ENCODE peak calls at places on chromosome 22, in six cellular contexts. I is HL-60, C is AG04450, G is A549, O is GM23248, E is PC-9. Z is an unnamed sample.

GRCh38 chr22:45268958-45269844 is 15.5 kb upstream of the UPK3A start:
- DNase-seq in I (no peak), C (peak; percentile 23), E (no peak), O (peak; percentile 85), G (peak; percentile 38), Z (no peak)

GRCh38 chr22:27401321-27401720 is 400.2 kb downstream of the MN1 start:
- DNase-seq in G (no peak), C (no peak), I (no peak), O (peak; percentile 75), E (peak; percentile 39), Z (no peak)

GRCh38 chr22:17815703-17816254 is 41.5 kb upstream of the BID start:
- DNase-seq in O (no peak), C (no peak), E (no peak), I (no peak), G (no peak), Z (no peak)

GRCh38 chr22:48477031-48477721 is 1350.5 kb downstream of the BRD1 start:
- DNase-seq in G (no peak), E (no peak), I (no peak), O (no peak), C (no peak), Z (no peak)

GRCh38 chr22:21624120-21624879 is 5.5 kb downstream of the YDJC start:
- DNase-seq in C (no peak), G (no peak), I (no peak), O (peak; percentile 62), E (no peak), Z (no peak)

GRCh38 chr22:41184679-41185078 is 20.4 kb upstream of the L3MBTL2 start:
- DNase-seq in O (no peak), I (no peak), G (no peak), C (no peak), E (no peak), Z (no peak)

GRCh38 chr22:38205261-38206128 is 3.7 kb downstream of the MAFF start:
- DNase-seq in C (peak; percentile 46), G (no peak), I (no peak), E (no peak), O (peak; percentile 93), Z (no peak)

GRCh38 chr22:20957118-20957690 is 9.9 kb upstream of the AIFM3 start:
- DNase-seq in I (peak; percentile 37), C (no peak), E (no peak), O (peak; percentile 67), G (peak; percentile 30), Z (no peak)

GRCh38 chr22:41479671-41480396 is 10.9 kb downstream of the ACO2 start:
- DNase-seq in O (peak; percentile 78), C (no peak), E (no peak), G (no peak), I (no peak), Z (no peak)

GRCh38 chr22:27433585-27434190 is 367.9 kb downstream of the MN1 start:
- DNase-seq in C (no peak), G (no peak), I (no peak), E (peak; percentile 83), O (no peak), Z (peak; percentile 12)

GRCh38 chr22:28172948-28173360 is 253.9 kb upstream of the PITPNB start:
- DNase-seq in C (no peak), O (peak; percentile 27), E (peak; percentile 92), G (no peak), I (no peak), Z (peak; percentile 89)

GRCh38 chr22:29569011-29569678 is 11.8 kb downstream of the NIPSNAP1 start:
- DNase-seq in I (no peak), C (no peak), E (no peak), G (no peak), O (no peak), Z (no peak)

GRCh38 chr22:47842119-47842518 is 1079.7 kb downstream of the TBC1D22A start:
- DNase-seq in O (no peak), C (no peak), E (no peak), G (no peak), I (no peak), Z (no peak)

GRCh38 chr22:19779685-19780268 is 19.2 kb downstream of the TBX1 start:
- DNase-seq in I (no peak), G (no peak), E (no peak), O (no peak), C (no peak), Z (no peak)

GRCh38 chr22:19782533-19782932 is 22.0 kb downstream of the TBX1 start:
- DNase-seq in C (no peak), O (no peak), I (no peak), E (no peak), G (no peak), Z (no peak)

GRCh38 chr22:19776433-19777031 is 16.0 kb downstream of the TBX1 start:
- DNase-seq in O (peak; percentile 50), I (no peak), C (no peak), G (no peak), E (no peak), Z (no peak)

GRCh38 chr22:19775496-19776325 is 15.1 kb downstream of the TBX1 start:
- DNase-seq in I (no peak), C (no peak), E (no peak), G (no peak), O (no peak), Z (no peak)

DNA sequence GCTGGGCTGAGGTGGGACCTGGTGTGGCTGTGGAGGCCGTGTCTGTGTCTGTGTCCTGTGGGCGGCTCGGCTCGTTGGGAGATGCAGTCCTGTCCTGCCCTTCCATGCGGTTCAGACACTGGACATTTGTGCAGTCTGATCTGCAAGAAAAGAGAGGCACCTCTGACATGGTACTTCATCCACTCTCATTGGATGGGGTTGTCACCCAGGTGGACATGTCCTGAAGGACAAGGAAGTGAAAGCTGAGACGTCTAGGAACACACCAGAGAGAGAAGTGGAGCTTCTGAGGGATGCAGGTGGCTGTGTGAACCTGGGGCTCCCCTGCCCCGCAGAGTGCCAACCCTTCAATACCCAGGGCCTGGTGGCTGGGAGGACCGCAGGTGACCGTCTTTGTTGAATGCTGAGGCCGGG is 18.4 kb downstream of the TBX1 start:
- DNase-seq in I (no peak), C (no peak), O (no peak), E (no peak), G (no peak), Z (no peak)
- H3K27ac ChIP-seq in I (no peak overlapping the region), C (no peak overlapping the region), O (no peak overlapping the region), E (no peak overlapping the region), G (no peak overlapping the region), Z (no peak overlapping the region)

GRCh38 chr22:36439481-36440271 is 41.8 kb downstream of the TXN2 start:
- DNase-seq in C (peak; percentile 88), O (peak; percentile 95), I (no peak), G (peak; percentile 85), E (peak; percentile 78), Z (no peak)

GRCh38 chr22:36431977-36432376 is 44.2 kb upstream of the MYH9 start:
- DNase-seq in G (no peak), C (no peak), I (no peak), E (no peak), O (no peak), Z (no peak)

GRCh38 chr22:36433318-36434231 is 45.8 kb upstream of the MYH9 start:
- DNase-seq in C (no peak), G (no peak), E (no peak), O (no peak), I (no peak), Z (no peak)

GRCh38 chr22:36432592-36433317 is 45.0 kb upstream of the MYH9 start:
- DNase-seq in C (no peak), G (no peak), O (no peak), E (no peak), I (no peak), Z (no peak)

DNA sequence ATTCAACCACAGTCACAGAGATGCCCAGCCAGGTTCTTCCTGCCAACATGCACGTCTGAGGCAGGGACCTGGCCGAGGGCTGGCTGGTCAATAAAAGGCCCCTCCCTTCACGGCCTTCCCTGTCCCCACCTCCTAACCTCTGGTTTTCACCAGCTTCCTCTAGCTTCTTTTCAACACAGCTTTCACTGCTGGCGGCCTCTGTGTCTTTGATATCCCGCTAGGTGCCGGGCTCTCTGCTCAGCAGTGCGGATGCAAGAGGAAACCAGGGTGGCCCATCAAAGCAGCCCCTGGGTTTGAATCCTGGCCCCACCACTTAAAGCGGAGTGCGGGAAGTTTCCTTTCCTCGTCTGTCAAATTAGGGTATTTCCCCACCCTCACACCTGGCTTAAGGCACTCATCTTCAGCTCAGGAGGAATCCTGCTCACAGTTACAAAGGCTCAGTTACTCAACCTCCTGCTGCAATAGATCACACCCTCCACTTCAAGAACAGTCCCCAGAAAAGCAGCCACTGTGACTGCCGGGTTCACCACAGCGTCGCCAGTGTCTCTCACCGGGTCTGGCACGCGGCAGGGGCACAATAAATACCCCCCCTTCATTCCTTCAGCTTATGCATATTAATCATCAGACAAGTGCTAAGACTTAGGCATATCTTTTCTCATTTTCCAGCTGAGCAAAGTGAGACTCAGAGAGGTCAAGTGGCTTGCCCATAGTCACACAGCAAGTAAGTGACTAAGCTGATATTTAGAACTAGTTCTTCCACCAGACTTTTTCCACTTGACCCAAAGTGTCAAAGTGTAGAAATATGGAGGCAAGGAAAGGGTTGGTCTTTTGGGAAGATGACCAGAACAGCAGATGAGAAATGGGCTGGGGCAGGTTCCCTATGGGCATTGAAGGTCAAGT is 45.7 kb downstream of the TXN2 start:
- DNase-seq in O (no peak), I (peak; percentile 52), C (no peak), E (peak; percentile 56), G (no peak), Z (no peak)
- H3K27ac ChIP-seq in O (no peak overlapping the region), I (peak overlapping the region; percentile 67), C (no peak overlapping the region), E (no peak overlapping the region), G (peak overlapping the region; percentile 64), Z (no peak overlapping the region)

GRCh38 chr22:23184764-23185113 is 4.4 kb downstream of the BCR start:
- DNase-seq in I (no peak), E (no peak), C (no peak), O (no peak), G (no peak), Z (no peak)

GRCh38 chr22:23181763-23182288 is 1.5 kb downstream of the BCR start:
- DNase-seq in I (no peak), G (no peak), E (no peak), O (no peak), C (no peak), Z (no peak)

GRCh38 chr22:23184100-23184763 is 3.9 kb downstream of the BCR start:
- DNase-seq in I (no peak), C (no peak), E (no peak), G (no peak), O (no peak), Z (no peak)

GRCh38 chr22:23182289-23183106 is 2.2 kb downstream of the BCR start:
- DNase-seq in O (peak; percentile 34), G (no peak), E (peak; percentile 97), C (no peak), I (no peak), Z (peak; percentile 64)

DNA sequence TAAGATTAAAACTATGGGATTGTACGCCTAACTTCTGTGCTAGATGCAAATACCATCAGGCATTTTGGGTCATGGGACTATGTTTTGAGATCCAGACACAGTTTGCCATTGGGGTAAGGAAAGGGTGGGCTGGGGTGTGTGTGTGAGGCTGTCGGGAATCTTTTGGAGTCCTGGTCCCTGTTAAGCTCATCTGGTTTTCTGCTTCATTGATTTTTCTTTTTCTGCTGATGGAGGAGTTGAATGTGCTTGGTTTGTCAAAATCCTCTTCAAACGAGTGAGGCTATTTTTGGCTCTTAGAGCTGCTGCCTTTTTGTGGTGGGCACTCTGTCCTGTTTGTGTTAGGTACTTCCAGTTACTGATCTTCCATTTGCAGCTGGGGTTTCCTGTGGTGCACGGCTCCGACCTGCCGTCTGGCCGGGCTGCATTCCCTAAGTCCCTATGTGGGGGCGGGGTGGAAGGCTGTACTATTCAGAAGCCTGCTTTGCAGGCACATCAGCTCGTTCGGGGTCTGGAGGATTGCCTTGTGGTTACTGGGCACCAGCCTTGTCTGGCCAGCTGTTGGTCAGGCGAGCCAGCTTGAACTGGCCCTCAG is 2.9 kb downstream of the BCR start:
- DNase-seq in C (no peak), I (no peak), E (peak; percentile 64), O (peak; percentile 75), G (no peak), Z (no peak)
- H3K27ac ChIP-seq in C (no peak overlapping the region), I (peak overlapping the region; percentile 32), E (peak overlapping the region; percentile 65), O (no peak overlapping the region), G (no peak overlapping the region), Z (peak overlapping the region; percentile 56)

GRCh38 chr22:43220625-43221380 is 33.9 kb upstream of the TTLL12 start:
- DNase-seq in E (no peak), I (no peak), G (no peak), C (no peak), O (no peak), Z (no peak)
- H3K27ac ChIP-seq in E (no peak overlapping the region), I (no peak overlapping the region), G (no peak overlapping the region), C (no peak overlapping the region), O (no peak overlapping the region), Z (no peak overlapping the region)